ENCODE peak calls at places on chromosomes 4 and X, in eight cellular contexts. D, R, H, C, Y, O, P and V are unnamed samples.

GRCh38 chrX:152819732-152820131 is 10.8 kb downstream of the CETN2 start:
- DNase-seq in D (no peak), R (no peak), H (peak; percentile 18), C (no peak), Y (no peak), O (no peak), P (no peak), V (no peak)

GRCh38 chr4:6198278-6198677 is 2.1 kb downstream of the JAKMIP1 start:
- DNase-seq in D (no peak), R (no peak), H (no peak), C (no peak), Y (no peak), O (no peak), P (no peak), V (no peak)

GRCh38 chr4:38101563-38101962 is 141.4 kb downstream of the PTTG2 start:
- DNase-seq in D (no peak), R (no peak), H (peak; percentile 62), C (no peak), Y (no peak), O (no peak), P (no peak), V (no peak)

GRCh38 chrX:16638533-16638932 is 11.4 kb upstream of the S100G start:
- DNase-seq in D (no peak), R (no peak), H (no peak), C (no peak), Y (no peak), O (no peak), P (no peak), V (no peak)

GRCh38 chrX:153554519-153555167 is 37.2 kb downstream of the ATP2B3 start:
- DNase-seq in D (peak; percentile 23), R (no peak), H (peak; percentile 22), C (peak; percentile 53), Y (peak; percentile 73), O (peak; percentile 61), P (peak; percentile 74), V (peak; percentile 0)

GRCh38 chrX:69034451-69034850 is 130.8 kb downstream of the PJA1 start:
- DNase-seq in D (no peak), R (no peak), H (no peak), C (no peak), Y (no peak), O (no peak), P (no peak), V (no peak)

GRCh38 chr4:26141916-26142638 is 178.7 kb upstream of the RBPJ start:
- DNase-seq in D (peak; percentile 25), R (no peak), H (no peak), C (peak; percentile 55), Y (no peak), O (no peak), P (peak; percentile 58), V (no peak)

GRCh38 chr4:149896428-149896827 is 80.8 kb upstream of the IQCM start:
- DNase-seq in D (no peak), R (no peak), H (peak; percentile 38), C (peak; percentile 18), Y (no peak), O (no peak), P (peak; percentile 5), V (no peak)

GRCh38 chr4:176404591-176404990 is 84.8 kb downstream of the SPCS3 start:
- DNase-seq in D (no peak), R (no peak), H (peak; percentile 52), C (no peak), Y (no peak), O (no peak), P (no peak), V (no peak)

GRCh38 chr4:163693776-163694175 is 199.3 kb downstream of the TMA16 start:
- DNase-seq in D (no peak), R (no peak), H (peak; percentile 72), C (no peak), Y (no peak), O (no peak), P (no peak), V (no peak)

GRCh38 chr4:128386761-128387599 is 99.4 kb upstream of the PGRMC2 start:
- DNase-seq in D (peak; percentile 93), R (no peak), H (peak; percentile 97), C (peak; percentile 94), Y (peak; percentile 76), O (peak; percentile 75), P (peak; percentile 14), V (no peak)

GRCh38 chr4:184375027-184375426 is 99.3 kb downstream of the IRF2 start:
- DNase-seq in D (no peak), R (no peak), H (no peak), C (no peak), Y (no peak), O (no peak), P (no peak), V (no peak)

GRCh38 chr4:28973591-28974350 is 1746.4 kb upstream of the PCDH7 start:
- DNase-seq in D (no peak), R (no peak), H (peak; percentile 20), C (no peak), Y (no peak), O (no peak), P (no peak), V (no peak)

GRCh38 chrX:130330706-130331105 is 9.0 kb upstream of the SLC25A14 start:
- DNase-seq in D (no peak), R (no peak), H (peak; percentile 55), C (peak; percentile 38), Y (peak; percentile 67), O (peak; percentile 60), P (peak; percentile 63), V (no peak)

GRCh38 chrX:24646745-24647182 is 383 bp downstream of the PCYT1B start:
- DNase-seq in D (no peak), R (no peak), H (no peak), C (no peak), Y (no peak), O (no peak), P (peak; percentile 6), V (no peak)
- TF ChIP-seq CTCF in D (no peak), R (no peak), H (no peak), C (no peak), Y (no peak), O (no peak), P (no peak), V (no peak)

DNA sequence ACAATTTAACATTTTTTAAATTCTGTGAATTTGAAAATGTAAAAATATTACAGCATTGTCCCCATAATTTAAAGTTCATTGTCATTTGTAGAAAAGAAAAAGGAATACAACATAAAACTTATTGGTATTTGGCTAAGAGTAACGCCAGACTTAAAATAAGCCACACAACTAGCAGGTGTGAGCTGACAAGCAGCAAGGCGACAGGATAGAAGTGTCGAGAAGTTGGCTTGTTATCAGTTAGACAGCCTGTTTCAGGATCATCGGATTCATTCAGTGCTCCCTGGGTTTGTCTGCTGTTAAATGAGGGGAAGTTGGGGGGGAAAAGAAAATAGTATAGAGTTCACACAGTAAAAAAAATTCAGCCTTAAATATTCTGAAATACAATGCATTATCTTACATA is 393.6 kb downstream of the IL15 start:
- DNase-seq in D (no peak), R (no peak), H (no peak), C (peak; percentile 28), Y (no peak), O (no peak), P (no peak), V (no peak)
- H3K4me3 ChIP-seq in D (no peak overlapping the region), R (no peak overlapping the region), H (no peak overlapping the region), C (no peak overlapping the region), Y (no peak overlapping the region), O (no peak overlapping the region), P (no peak overlapping the region), V (no peak overlapping the region)

GRCh38 chrX:41137589-41137988 is 52.3 kb downstream of the USP9X start:
- DNase-seq in D (no peak), R (no peak), H (no peak), C (no peak), Y (no peak), O (no peak), P (peak; percentile 6), V (no peak)
- TF ChIP-seq CTCF in D (no peak), R (no peak), H (peak; percentile 29), C (peak; percentile 30), Y (peak; percentile 31), O (peak; percentile 22), P (no peak), V (peak; percentile 22)

GRCh38 chrX:57933321-57933720 is 23.1 kb upstream of the ZXDA start:
- DNase-seq in D (no peak), R (no peak), H (no peak), C (no peak), Y (no peak), O (no peak), P (no peak), V (no peak)
- H3K4me3 ChIP-seq in D (no peak overlapping the region), R (no peak overlapping the region), H (no peak overlapping the region), C (no peak overlapping the region), Y (no peak overlapping the region), O (no peak overlapping the region), P (no peak overlapping the region), V (no peak overlapping the region)

DNA sequence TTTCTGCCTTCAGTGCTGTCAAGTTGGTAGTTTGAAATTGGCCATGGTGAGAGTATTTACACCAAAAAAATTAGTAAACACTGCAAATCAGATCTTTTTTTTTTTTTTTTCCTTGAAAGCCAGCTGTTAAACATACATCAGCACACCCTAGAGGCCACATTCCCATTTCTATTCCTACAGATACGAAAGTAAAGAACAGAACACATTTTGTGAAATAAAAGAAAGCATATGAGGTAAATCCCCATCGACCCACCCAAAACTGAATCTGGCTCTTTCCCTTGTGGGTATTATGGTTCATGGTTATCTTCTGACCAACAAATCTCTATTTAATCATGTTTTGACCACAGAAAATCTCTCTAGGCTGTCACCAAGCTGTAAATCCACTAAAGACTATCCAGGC is 41.8 kb upstream of the AP1AR start:
- DNase-seq in D (no peak), R (no peak), H (no peak), C (no peak), Y (no peak), O (no peak), P (no peak), V (no peak)
- TF ChIP-seq CTCF in D (no peak), R (no peak), H (peak; percentile 26), C (peak; percentile 25), Y (no peak), O (no peak), P (no peak), V (no peak)